ENCODE peak calls at places on chromosomes 1 and 21, in four cellular contexts. W is stomach, D is lung, N is mucosa of descending colon. T is an unnamed sample.

GRCh38 chr1:53394306-53394705 is 64.9 kb upstream of the DMRTB1 start:
- DNase-seq in D (no peak), W (no peak), N (no peak), T (no peak)

GRCh38 chr1:87591492-87591891 is 262.8 kb downstream of the LMO4 start:
- DNase-seq in W (no peak), N (no peak), D (no peak), T (no peak)

GRCh38 chr1:151311589-151312331 is 15.5 kb downstream of the PI4KB start:
- DNase-seq in N (peak; percentile 50), W (peak; percentile 67), D (peak; percentile 81), T (peak; percentile 99)

GRCh38 chr1:18795002-18795689 is 64.3 kb downstream of the TAS1R2 start:
- DNase-seq in W (no peak), D (no peak), N (no peak), T (no peak)

GRCh38 chr1:10105484-10105883 is 72.7 kb downstream of the UBE4B start:
- DNase-seq in N (peak; percentile 70), D (no peak), W (no peak), T (no peak)

GRCh38 chr1:198638894-198639319 is at the start of gene PTPRC:
- DNase-seq in W (no peak), N (no peak), D (no peak), T (no peak)

GRCh38 chr1:232508161-232508661 is 121.7 kb downstream of the SIPA1L2 start:
- DNase-seq in D (no peak), N (no peak), W (no peak), T (no peak)

GRCh38 chr1:209168204-209168603 is 415.3 kb upstream of the CAMK1G start:
- DNase-seq in W (no peak), D (no peak), N (no peak), T (peak; percentile 10)

GRCh38 chr21:21845901-21846396 is 847.7 kb downstream of the NCAM2 start:
- DNase-seq in W (no peak), D (no peak), N (no peak), T (no peak)

GRCh38 chr1:246091477-246091876 is 415.6 kb downstream of the SMYD3 start:
- DNase-seq in W (no peak), D (no peak), N (no peak), T (peak; percentile 28)

GRCh38 chr21:38377165-38378093 is 120.6 kb downstream of the KCNJ15 start:
- DNase-seq in W (no peak), D (no peak), N (no peak), T (no peak)

GRCh38 chr1:103191327-103191726 is 83.0 kb upstream of the COL11A1 start:
- DNase-seq in N (no peak), W (no peak), D (no peak), T (no peak)

GRCh38 chr21:44931501-44932365 is 8.1 kb upstream of the SLX9 start:
- DNase-seq in D (no peak), W (no peak), N (no peak), T (no peak)

GRCh38 chr1:202658766-202659165 is 51.5 kb downstream of the SYT2 start:
- DNase-seq in W (no peak), D (no peak), N (no peak), T (no peak)

GRCh38 chr1:187197685-187198084 is 368.9 kb downstream of the PLA2G4A start:
- DNase-seq in N (no peak), W (no peak), D (no peak), T (no peak)

GRCh38 chr1:96234299-96234698 is 487.3 kb upstream of the PTBP2 start:
- DNase-seq in W (peak; percentile 53), D (peak; percentile 78), N (peak; percentile 2), T (no peak)

GRCh38 chr1:151372411-151372934 is at the start of gene SELENBP1:
- DNase-seq in D (peak; percentile 93), N (peak; percentile 98), W (peak; percentile 96), T (peak; percentile 91)

GRCh38 chr1:10449731-10450130 is at the start of gene CORT:
- DNase-seq in D (no peak), N (no peak), W (no peak), T (no peak)

GRCh38 chr1:212179394-212180076 is 105.7 kb upstream of the PPP2R5A start:
- DNase-seq in N (no peak), W (no peak), D (no peak), T (peak; percentile 94)

GRCh38 chr1:231044588-231044987 is 4.5 kb upstream of the FAM89A start:
- DNase-seq in D (no peak), N (no peak), W (no peak), T (no peak)

GRCh38 chr1:2398871-2399270 is 7.2 kb downstream of the RER1 start:
- DNase-seq in D (no peak), N (no peak), W (no peak), T (no peak)

GRCh38 chr1:4762146-4762545 is 107.7 kb downstream of the AJAP1 start:
- DNase-seq in W (no peak), D (no peak), N (no peak), T (no peak)

GRCh38 chr1:47411441-47411840 is 4.6 kb upstream of the FOXE3 start:
- DNase-seq in N (no peak), D (no peak), W (no peak), T (peak; percentile 45)

GRCh38 chr1:235784950-235785349 is 81.8 kb downstream of the LYST start:
- DNase-seq in D (no peak), W (no peak), N (no peak), T (no peak)

GRCh38 chr21:26934383-26934782 is 32.5 kb downstream of the ADAMTS5 start:
- DNase-seq in N (no peak), W (no peak), D (no peak), T (no peak)

GRCh38 chr1:105591681-105592080 is 1464.8 kb upstream of the PRMT6 start:
- DNase-seq in W (no peak), N (no peak), D (no peak), T (no peak)

GRCh38 chr1:229781453-229781852 is 155.4 kb downstream of the URB2 start:
- DNase-seq in W (peak; percentile 71), N (peak; percentile 75), D (peak; percentile 38), T (no peak)

GRCh38 chr1:82491301-82491986 is 690.7 kb downstream of the ADGRL2 start:
- DNase-seq in W (no peak), N (no peak), D (no peak), T (peak; percentile 12)

GRCh38 chr1:172680733-172681275 is 21.9 kb downstream of the FASLG start:
- DNase-seq in W (no peak), N (no peak), D (no peak), T (no peak)

GRCh38 chr1:58515794-58516401 is 30.6 kb downstream of the OMA1 start:
- DNase-seq in N (peak; percentile 58), W (peak; percentile 38), D (peak; percentile 43), T (peak; percentile 66)

GRCh38 chr1:225691861-225692516 is 39.1 kb upstream of the ENAH start:
- DNase-seq in D (no peak), W (no peak), N (no peak), T (no peak)

GRCh38 chr1:185483647-185484450 is 166.8 kb upstream of the IVNS1ABP start:
- DNase-seq in N (no peak), W (no peak), D (no peak), T (peak; percentile 93)

GRCh38 chr1:53542551-53542950 is 83.4 kb downstream of the DMRTB1 start:
- DNase-seq in D (no peak), N (no peak), W (no peak), T (no peak)

DNA sequence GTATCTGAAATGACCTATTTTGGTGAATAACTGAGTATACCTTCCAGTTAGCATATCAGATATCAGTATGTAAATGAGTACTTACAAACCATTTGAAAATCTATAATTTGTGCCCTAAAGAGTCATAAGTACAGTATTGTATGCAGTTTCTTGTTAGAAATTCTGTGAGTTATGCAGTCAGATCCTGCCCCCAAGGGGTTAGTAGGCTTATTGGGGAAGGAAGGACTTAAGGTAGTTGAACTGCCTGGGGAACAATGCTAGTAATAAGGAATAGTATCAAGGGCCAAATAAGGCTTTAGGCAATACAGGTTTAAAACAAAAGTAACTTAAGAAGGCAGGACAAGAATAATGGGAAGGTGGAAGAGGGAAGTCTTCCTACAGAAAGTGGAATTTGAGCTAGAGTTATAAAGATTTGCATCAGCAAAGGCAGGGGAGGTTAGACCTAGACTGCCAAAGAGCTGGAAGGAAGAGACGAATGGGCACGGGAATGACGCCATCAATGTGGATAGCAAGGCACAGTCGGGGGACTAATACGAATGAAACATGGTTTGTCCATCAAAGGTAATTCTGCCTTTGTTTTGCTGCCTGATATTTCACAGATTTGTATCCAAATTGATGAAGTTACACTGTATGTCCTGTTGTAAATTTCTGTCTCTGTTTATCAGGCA is 182.9 kb upstream of the DPYD start:
- DNase-seq in D (no peak), N (no peak), W (no peak), T (no peak)
- TF ChIP-seq CTCF in D (no peak), N (no peak), W (no peak), T (no peak)

GRCh38 chr1:205537386-205538018 is 33.0 kb downstream of the CDK18 start:
- DNase-seq in D (no peak), N (no peak), W (no peak), T (peak; percentile 27)
- H3K4me3 ChIP-seq in D (no peak overlapping the region), N (no peak overlapping the region), W (no peak overlapping the region), T (no peak overlapping the region)

GRCh38 chr21:43824883-43825609 is 35.7 kb downstream of the RRP1 start:
- DNase-seq in D (no peak), W (no peak), N (no peak), T (no peak)

GRCh38 chr21:43825610-43825935 is 36.2 kb downstream of the RRP1 start:
- DNase-seq in N (no peak), D (no peak), W (no peak), T (no peak)

GRCh38 chr21:43827015-43827611 is 37.7 kb downstream of the RRP1 start:
- DNase-seq in N (no peak), W (no peak), D (no peak), T (peak; percentile 65)

GRCh38 chr21:43826623-43826974 is 37.2 kb downstream of the RRP1 start:
- DNase-seq in D (no peak), W (no peak), N (no peak), T (no peak)

DNA sequence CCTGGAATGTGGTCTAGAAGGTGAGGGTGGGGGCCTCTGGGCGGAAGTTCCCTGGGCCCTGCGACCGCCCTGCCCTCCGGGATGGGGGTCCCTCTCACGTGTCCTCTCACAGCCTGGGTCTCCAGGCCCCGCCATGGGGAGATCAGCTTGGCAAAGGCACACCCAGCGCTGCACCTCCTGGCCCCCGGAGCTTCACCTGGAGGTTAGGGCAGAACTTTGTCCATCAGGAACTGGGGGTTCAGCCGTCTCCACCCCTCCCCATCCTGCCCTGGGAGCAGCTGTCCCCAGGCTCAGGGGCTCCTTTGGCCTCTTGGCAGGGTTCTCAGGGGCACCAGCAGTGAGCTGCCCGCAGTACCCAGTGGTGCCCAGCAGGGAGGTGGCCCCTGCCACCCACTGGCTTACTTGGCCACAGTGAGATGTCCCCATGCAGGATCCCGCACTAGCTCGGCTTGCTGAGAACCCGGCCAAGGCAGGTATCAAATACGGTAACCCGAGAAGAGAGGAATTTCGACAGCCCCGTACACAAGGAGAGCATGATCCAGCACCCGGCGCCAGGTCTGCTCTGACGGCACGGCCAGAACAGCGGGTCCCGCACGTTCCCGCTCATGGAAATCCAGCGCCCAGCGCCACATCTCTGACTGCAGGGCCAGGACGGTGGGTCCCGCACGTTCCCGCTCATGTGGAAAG is 36.7 kb downstream of the RRP1 start:
- DNase-seq in N (no peak), D (no peak), W (peak; percentile 42), T (no peak)
- TF ChIP-seq CTCF in N (no peak), D (no peak), W (no peak), T (no peak)

GRCh38 chr1:167165948-167166702 is 54.6 kb upstream of the POU2F1 start:
- DNase-seq in D (no peak), N (peak; percentile 59), W (no peak), T (no peak)
- H3K4me3 ChIP-seq in D (no peak overlapping the region), N (no peak overlapping the region), W (no peak overlapping the region), T (no peak overlapping the region)

GRCh38 chr1:81021134-81021533 is 779.6 kb upstream of the ADGRL2 start:
- DNase-seq in D (no peak), N (no peak), W (no peak), T (peak; percentile 31)

GRCh38 chr1:81023187-81023724 is 777.5 kb upstream of the ADGRL2 start:
- DNase-seq in N (no peak), D (no peak), W (no peak), T (no peak)

GRCh38 chr1:81020506-81020905 is 780.2 kb upstream of the ADGRL2 start:
- DNase-seq in N (no peak), W (no peak), D (no peak), T (no peak)
- TF ChIP-seq CTCF in N (no peak), W (no peak), D (no peak), T (no peak)